ENCODE peak calls at places on chromosomes 12 and 14, in five cellular contexts. H is HT1080, J is nucleus accumbens, L is aorta, N is NT2/D1. F is an unnamed sample.

GRCh38 chr12:124786065-124786964 is 77.3 kb downstream of the SCARB1 start:
- DNase-seq in H (peak), J (peak), L (peak), N (peak), F (peak)

GRCh38 chr12:8455727-8456360 is at the start of gene CLEC6A:
- DNase-seq in J (no peak), H (no peak), L (no peak), N (no peak), F (no peak)

GRCh38 chr12:14716848-14717444 is 20.5 kb upstream of the GUCY2C start:
- DNase-seq in H (peak), J (no peak), N (peak), L (no peak), F (no peak)

GRCh38 chr14:74179775-74180354 is 59.4 kb upstream of the VSX2 start:
- DNase-seq in J (no peak), N (no peak), H (no peak), L (no peak), F (no peak)

GRCh38 chr12:105343836-105344235 is 13.3 kb downstream of the C12orf75 start:
- DNase-seq in N (no peak), L (no peak), H (no peak), J (no peak), F (no peak)

GRCh38 chr12:93042283-93042682 is 113.2 kb upstream of the EEA1 start:
- DNase-seq in H (no peak), J (no peak), L (no peak), N (no peak), F (no peak)

GRCh38 chr14:66017960-66018359 is 468.2 kb upstream of the CCDC196 start:
- DNase-seq in N (no peak), H (no peak), J (no peak), L (no peak), F (no peak)

GRCh38 chr14:50531595-50532501 is 521 bp downstream of the MAP4K5 start:
- DNase-seq in N (peak), J (peak), L (peak), H (peak), F (peak)

GRCh38 chr12:46517579-46517962 is 145.0 kb upstream of the SLC38A2 start:
- DNase-seq in H (no peak), L (no peak), J (no peak), N (no peak), F (no peak)